ENCODE peak calls at places on chromosomes 16 and 17, in four cellular contexts. One of them, this sample, is unnamed.

GRCh38 chr16:3087243-3087791 is 11.8 kb downstream of the ZSCAN10 start:
- DNase-seq in A549: peak
- DNase-seq in CD8-positive, alpha-beta T cell: no peak
- DNase-seq in iPS-NIHi11: peak
- DNase-seq in this sample: no peak

GRCh38 chr17:27319536-27320221 is 25.8 kb downstream of the WSB1 start:
- DNase-seq in A549: no peak
- DNase-seq in CD8-positive, alpha-beta T cell: no peak
- DNase-seq in iPS-NIHi11: no peak
- DNase-seq in this sample: no peak

GRCh38 chr16:70522216-70523000 is 946 bp downstream of the COG4 start:
- DNase-seq in A549: no peak
- DNase-seq in CD8-positive, alpha-beta T cell: no peak
- DNase-seq in iPS-NIHi11: no peak
- DNase-seq in this sample: no peak

GRCh38 chr16:19844945-19845641 is 39.6 kb downstream of the GPRC5B start:
- DNase-seq in A549: peak
- DNase-seq in CD8-positive, alpha-beta T cell: no peak
- DNase-seq in iPS-NIHi11: no peak
- DNase-seq in this sample: no peak

GRCh38 chr17:5592382-5592781 is 8.1 kb upstream of the NLRP1 start:
- DNase-seq in A549: peak
- DNase-seq in CD8-positive, alpha-beta T cell: no peak
- DNase-seq in iPS-NIHi11: peak
- DNase-seq in this sample: no peak

GRCh38 chr16:75279277-75279676 is 27.9 kb upstream of the BCAR1 start:
- DNase-seq in A549: no peak
- DNase-seq in CD8-positive, alpha-beta T cell: no peak
- DNase-seq in iPS-NIHi11: no peak
- DNase-seq in this sample: no peak

GRCh38 chr16:51193879-51194278 is 42.8 kb upstream of the SALL1 start:
- DNase-seq in A549: no peak
- DNase-seq in CD8-positive, alpha-beta T cell: no peak
- DNase-seq in iPS-NIHi11: no peak
- DNase-seq in this sample: no peak

GRCh38 chr17:9434502-9435113 is 141.0 kb downstream of the STX8 start:
- DNase-seq in A549: no peak
- DNase-seq in CD8-positive, alpha-beta T cell: no peak
- DNase-seq in iPS-NIHi11: no peak
- DNase-seq in this sample: no peak

GRCh38 chr16:86602521-86602920 is 24.2 kb downstream of the FOXL1 start:
- DNase-seq in A549: no peak
- DNase-seq in CD8-positive, alpha-beta T cell: no peak
- DNase-seq in iPS-NIHi11: no peak
- DNase-seq in this sample: no peak

This sample was measured in iPS DF 19.7.